ENCODE peak calls at places on chromosomes 16 and 17, in six cellular contexts. T is CD8-positive, alpha-beta memory T cell; X is fibroblast of mammary gland; Y is hippocampal formation; J is stimulated activated naive CD8-positive, alpha-beta T cell treated with anti-CD3 and anti-CD28 coated beads, Interleukin-15, amount 100 ng/mL, for 72 hours; U is cardiac muscle cell. D is an unnamed sample.

GRCh38 chr17:3766783-3767182 is 34.2 kb downstream of the ITGAE start:
- DNase-seq in T (no peak), X (no peak), Y (no peak), J (peak), U (no peak), D (no peak)

GRCh38 chr17:46115687-46116086 is 77.5 kb downstream of the KANSL1 start:
- DNase-seq in T (no peak), X (no peak), Y (no peak), J (no peak), U (no peak), D (no peak)

GRCh38 chr17:75979705-75980187 is 706 bp downstream of the TEN1 start:
- DNase-seq in T (no peak), X (peak), Y (no peak), J (no peak), U (no peak), D (no peak)

GRCh38 chr17:57294629-57295501 is 38.5 kb downstream of the MSI2 start:
- DNase-seq in T (no peak), X (no peak), Y (no peak), J (peak), U (no peak), D (no peak)

GRCh38 chr16:13390093-13390985 is 488.9 kb downstream of the SHISA9 start:
- DNase-seq in T (no peak), X (no peak), Y (no peak), J (no peak), U (peak), D (no peak)

GRCh38 chr16:57539072-57539796 is 2.9 kb upstream of the CCDC102A start:
- DNase-seq in T (no peak), X (peak), Y (no peak), J (no peak), U (no peak), D (no peak)

GRCh38 chr17:5380491-5381135 is 38.8 kb downstream of the NUP88 start:
- DNase-seq in T (no peak), X (peak), Y (no peak), J (no peak), U (no peak), D (no peak)

GRCh38 chr17:50060951-50061712 is 5.2 kb downstream of the ITGA3 start:
- DNase-seq in T (no peak), X (peak), Y (no peak), J (no peak), U (peak), D (no peak)

GRCh38 chr17:53462393-53462811 is 360.3 kb upstream of the KIF2B start:
- DNase-seq in T (no peak), X (no peak), Y (no peak), J (no peak), U (no peak), D (no peak)

GRCh38 chr17:82876602-82877391 is 37.0 kb upstream of the ZNF750 start:
- DNase-seq in T (no peak), X (peak), Y (peak), J (no peak), U (peak), D (peak)

GRCh38 chr17:81043725-81044427 is 8.9 kb downstream of the BAIAP2 start:
- DNase-seq in T (no peak), X (no peak), Y (no peak), J (no peak), U (no peak), D (peak)

GRCh38 chr17:14211246-14211645 is 25.4 kb downstream of the CDRT15 start:
- DNase-seq in T (no peak), X (no peak), Y (no peak), J (no peak), U (no peak), D (no peak)

GRCh38 chr17:27155866-27156265 is 138.0 kb upstream of the WSB1 start:
- DNase-seq in T (no peak), X (no peak), Y (no peak), J (no peak), U (no peak), D (no peak)

GRCh38 chr17:81057079-81057730 is 22.3 kb downstream of the BAIAP2 start:
- DNase-seq in T (no peak), X (peak), Y (no peak), J (no peak), U (peak), D (peak)

GRCh38 chr17:53629188-53629587 is 193.5 kb upstream of the KIF2B start:
- DNase-seq in T (no peak), X (no peak), Y (no peak), J (no peak), U (no peak), D (no peak)

GRCh38 chr17:74453665-74454196 is 12.7 kb upstream of the CD300A start:
- DNase-seq in T (peak), X (no peak), Y (no peak), J (no peak), U (peak), D (no peak)

GRCh38 chr17:67608691-67609090 is 109.0 kb upstream of the NOL11 start:
- DNase-seq in T (no peak), X (peak), Y (no peak), J (no peak), U (no peak), D (no peak)

GRCh38 chr16:72203401-72203800 is 31.4 kb upstream of the PMFBP1 start:
- DNase-seq in T (no peak), X (peak), Y (no peak), J (peak), U (no peak), D (no peak)

GRCh38 chr17:8103549-8103948 is 14.8 kb downstream of the ALOXE3 start:
- DNase-seq in T (no peak), X (peak), Y (no peak), J (no peak), U (no peak), D (no peak)

GRCh38 chr17:39666601-39667261 is 1.5 kb upstream of the PNMT start:
- DNase-seq in T (no peak), X (no peak), Y (no peak), J (peak), U (no peak), D (no peak)

GRCh38 chr17:29038511-29039300 is 4.2 kb upstream of the PIPOX start:
- DNase-seq in T (no peak), X (no peak), Y (no peak), J (no peak), U (no peak), D (no peak)

GRCh38 chr17:58302919-58303551 is 22.3 kb upstream of the MPO start:
- DNase-seq in T (no peak), X (no peak), Y (no peak), J (no peak), U (no peak), D (no peak)

GRCh38 chr17:81440511-81441244 is 45.4 kb downstream of the BAHCC1 start:
- DNase-seq in T (no peak), X (no peak), Y (no peak), J (no peak), U (peak), D (peak)

GRCh38 chr16:19153876-19154275 is 14.2 kb upstream of the SYT17 start:
- DNase-seq in T (no peak), X (peak), Y (no peak), J (no peak), U (no peak), D (no peak)

GRCh38 chr16:23962001-23962400 is 126.2 kb downstream of the PRKCB start:
- DNase-seq in T (no peak), X (no peak), Y (no peak), J (peak), U (no peak), D (no peak)

GRCh38 chr16:64711026-64711425 is 410.8 kb downstream of the CDH11 start:
- DNase-seq in T (no peak), X (no peak), Y (no peak), J (no peak), U (no peak), D (no peak)

GRCh38 chr16:1075546-1075945 is 3.0 kb downstream of the SSTR5 start:
- DNase-seq in T (no peak), X (no peak), Y (no peak), J (no peak), U (no peak), D (no peak)

GRCh38 chr17:78822552-78822951 is 18.1 kb downstream of the USP36 start:
- DNase-seq in T (no peak), X (peak), Y (peak), J (no peak), U (no peak), D (peak)

GRCh38 chr16:11561856-11562255 is 24.9 kb downstream of the LITAF start:
- DNase-seq in T (no peak), X (no peak), Y (no peak), J (no peak), U (no peak), D (no peak)

GRCh38 chr16:84967828-84968227 is 43.5 kb downstream of the ZDHHC7 start:
- DNase-seq in T (no peak), X (no peak), Y (no peak), J (no peak), U (no peak), D (peak)

GRCh38 chr16:66044089-66044488 is 322.4 kb upstream of the CDH5 start:
- DNase-seq in T (no peak), X (no peak), Y (no peak), J (no peak), U (no peak), D (no peak)

GRCh38 chr17:81583589-81584337 is 31.6 kb upstream of the FAAP100 start:
- DNase-seq in T (no peak), X (no peak), Y (no peak), J (no peak), U (no peak), D (no peak)

GRCh38 chr16:86224126-86224525 is 286.2 kb upstream of the FOXF1 start:
- DNase-seq in T (no peak), X (no peak), Y (no peak), J (no peak), U (no peak), D (no peak)

GRCh38 chr16:77897038-77897437 is 108.7 kb downstream of the VAT1L start:
- DNase-seq in T (no peak), X (peak), Y (no peak), J (no peak), U (no peak), D (peak)

GRCh38 chr17:32881054-32881453 is 4.1 kb upstream of the MYO1D start:
- DNase-seq in T (no peak), X (peak), Y (no peak), J (no peak), U (no peak), D (no peak)